ENCODE peak calls at places on chromosomes 6 and 20, in six cellular contexts. C is activated CD8-positive, alpha-beta T cell treated with anti-CD3 and anti-CD28 coated beads for 36 hours; A is mucosa of descending colon; T is fibroblast of mammary gland; L is neural progenitor cell; D is fibroblast of the aortic adventitia. Q is an unnamed sample.

GRCh38 chr6:88702956-88703556 is 260.4 kb downstream of the RNGTT start:
- DNase-seq in C (no peak), A (no peak), T (peak), L (no peak), D (no peak), Q (no peak)

GRCh38 chr20:64203037-64203777 is 39.0 kb downstream of the MYT1 start:
- DNase-seq in C (no peak), A (no peak), T (no peak), L (peak), D (no peak), Q (no peak)

GRCh38 chr20:9214676-9215075 is 145.8 kb downstream of the PLCB4 start:
- DNase-seq in C (no peak), A (no peak), T (peak), L (no peak), D (peak), Q (no peak)

GRCh38 chr20:10239954-10240353 is 21.3 kb downstream of the SNAP25 start:
- DNase-seq in C (no peak), A (peak), T (peak), L (no peak), D (no peak), Q (no peak)

GRCh38 chr6:167672738-167673137 is 154.0 kb upstream of the AFDN start:
- DNase-seq in C (no peak), A (no peak), T (no peak), L (no peak), D (no peak), Q (no peak)

GRCh38 chr6:168746643-168747042 is 305.7 kb downstream of the SMOC2 start:
- DNase-seq in C (no peak), A (no peak), T (no peak), L (no peak), D (peak), Q (no peak)

GRCh38 chr20:39246436-39246835 is 284.3 kb downstream of the DHX35 start:
- DNase-seq in C (no peak), A (no peak), T (no peak), L (no peak), D (no peak), Q (no peak)

GRCh38 chr20:25275813-25276532 is 28.1 kb downstream of the PYGB start:
- DNase-seq in C (no peak), A (no peak), T (no peak), L (no peak), D (no peak), Q (no peak)

GRCh38 chr20:41734506-41734945 is 116.3 kb upstream of the CHD6 start:
- DNase-seq in C (peak), A (peak), T (peak), L (peak), D (peak), Q (peak)

GRCh38 chr6:54992789-54993188 is 146.2 kb downstream of the FAM83B start:
- DNase-seq in C (peak), A (no peak), T (peak), L (peak), D (peak), Q (no peak)

GRCh38 chr6:151803743-151804142 is 3.7 kb upstream of the ESR1 start:
- DNase-seq in C (no peak), A (no peak), T (no peak), L (no peak), D (no peak), Q (no peak)

GRCh38 chr20:59560588-59561227 is 43.6 kb upstream of the PHACTR3 start:
- DNase-seq in C (no peak), A (peak), T (peak), L (peak), D (peak), Q (no peak)

GRCh38 chr6:167839755-167840154 is 13.0 kb downstream of the AFDN start:
- DNase-seq in C (no peak), A (no peak), T (no peak), L (peak), D (no peak), Q (no peak)

GRCh38 chr6:125354649-125355048 is 52.9 kb upstream of the HDDC2 start:
- DNase-seq in C (no peak), A (no peak), T (no peak), L (no peak), D (no peak), Q (no peak)

GRCh38 chr6:45419574-45420082 is 41.9 kb upstream of the SUPT3H start:
- DNase-seq in C (peak), A (peak), T (peak), L (peak), D (no peak), Q (peak)

GRCh38 chr6:114342826-114343781 is at the start of gene HS3ST5:
- DNase-seq in C (peak), A (peak), T (peak), L (peak), D (no peak), Q (peak)

GRCh38 chr6:111646034-111646433 is 40.4 kb upstream of the TRAF3IP2 start:
- DNase-seq in C (no peak), A (no peak), T (no peak), L (no peak), D (no peak), Q (no peak)

GRCh38 chr20:48461351-48461750 is 366.4 kb downstream of the PREX1 start:
- DNase-seq in C (no peak), A (no peak), T (no peak), L (no peak), D (no peak), Q (no peak)

GRCh38 chr6:128465368-128466343 is 54.7 kb downstream of the PTPRK start:
- DNase-seq in C (no peak), A (no peak), T (peak), L (no peak), D (no peak), Q (no peak)

GRCh38 chr6:130298258-130298657 is 67.6 kb upstream of the TMEM200A start:
- DNase-seq in C (no peak), A (no peak), T (no peak), L (no peak), D (no peak), Q (no peak)

GRCh38 chr6:130296854-130297253 is 69.0 kb upstream of the TMEM200A start:
- DNase-seq in C (no peak), A (no peak), T (no peak), L (no peak), D (no peak), Q (no peak)

GRCh38 chr6:130288065-130288464 is 65.3 kb upstream of the SAMD3 start:
- DNase-seq in C (no peak), A (no peak), T (peak), L (no peak), D (peak), Q (no peak)

DNA sequence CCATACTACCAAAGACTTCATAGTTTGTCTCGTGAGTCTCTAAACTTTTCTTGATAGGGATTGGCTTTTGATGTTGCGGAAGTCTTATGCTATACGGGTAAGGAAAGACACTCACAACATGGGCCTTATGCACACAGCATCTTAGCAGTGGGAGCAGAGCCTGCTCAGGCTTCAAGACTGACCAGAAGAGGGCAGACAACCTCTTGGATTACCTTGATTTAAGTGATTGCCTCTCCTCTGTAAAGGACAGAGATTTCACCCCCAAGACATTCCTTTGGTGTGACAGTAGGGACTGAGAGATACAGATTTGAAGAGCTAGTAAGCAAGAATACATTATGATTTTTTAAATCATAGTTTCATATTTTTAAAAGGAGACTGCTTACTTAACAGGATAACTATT is 71.0 kb upstream of the SAMD3 start:
- DNase-seq in C (peak), A (peak), T (peak), L (peak), D (peak), Q (peak)
- TF ChIP-seq CTCF in C (peak), A (peak), T (peak), L (peak), D (peak), Q (peak)

GRCh38 chr20:16292227-16292626 is 281.0 kb downstream of the KIF16B start:
- DNase-seq in C (no peak), A (no peak), T (peak), L (no peak), D (no peak), Q (no peak)
- TF ChIP-seq CTCF in C (no peak), A (no peak), T (no peak), L (no peak), D (no peak), Q (no peak)

DNA sequence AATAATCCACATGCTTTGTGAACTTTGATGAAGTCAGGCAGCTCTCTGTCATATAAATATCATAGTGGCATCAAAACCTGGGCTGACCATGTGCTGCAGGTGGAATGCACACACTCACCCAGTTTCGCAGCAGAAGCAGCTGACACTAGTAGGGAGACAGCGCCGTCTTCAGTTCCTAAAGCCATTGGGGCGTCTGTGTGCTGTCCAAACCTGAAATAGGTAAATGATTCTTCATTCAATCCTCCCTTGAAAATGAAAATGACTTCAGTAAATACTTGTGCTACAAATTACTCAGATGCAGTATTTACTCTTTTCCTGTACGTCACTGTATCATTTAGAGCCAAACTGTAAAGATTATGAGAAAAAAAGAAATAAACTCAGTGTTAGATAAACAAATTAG is 127.5 kb downstream of the EYA4 start:
- DNase-seq in C (no peak), A (no peak), T (no peak), L (peak), D (no peak), Q (no peak)
- TF ChIP-seq CTCF in C (no peak), A (no peak), T (peak), L (no peak), D (no peak), Q (no peak)

GRCh38 chr20:22303523-22303922 is 280.8 kb downstream of the FOXA2 start:
- DNase-seq in C (no peak), A (no peak), T (peak), L (peak), D (no peak), Q (no peak)
- TF ChIP-seq CTCF in C (no peak), A (no peak), T (peak), L (peak), D (peak), Q (no peak)

DNA sequence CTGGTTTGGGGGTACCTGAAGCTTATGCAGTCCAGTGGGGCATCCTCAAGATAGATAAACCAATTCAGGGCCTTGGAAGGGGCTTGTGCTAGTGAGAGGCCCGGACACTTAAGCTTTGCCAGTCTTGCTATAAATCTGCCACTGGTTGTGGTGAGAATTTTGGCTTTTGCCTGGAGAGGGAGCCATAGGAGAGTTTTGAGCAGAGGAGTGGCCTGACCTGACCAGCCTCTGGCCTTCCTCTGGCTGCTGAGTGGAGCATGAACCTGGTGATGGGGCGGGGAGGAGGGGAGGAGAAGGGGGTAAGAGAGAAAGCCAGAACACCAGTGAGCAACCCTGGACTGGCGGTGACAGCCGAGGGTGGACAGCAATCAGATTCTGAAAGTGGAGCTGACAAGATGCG is 7.1 kb downstream of the TMEM74B start:
- DNase-seq in C (no peak), A (no peak), T (peak), L (peak), D (no peak), Q (peak)
- TF ChIP-seq CTCF in C (no peak), A (no peak), T (no peak), L (peak), D (no peak), Q (no peak)

GRCh38 chr6:6590530-6590929 is 2.0 kb downstream of the LY86 start:
- DNase-seq in C (no peak), A (no peak), T (no peak), L (no peak), D (no peak), Q (no peak)
- TF ChIP-seq CTCF in C (no peak), A (no peak), T (no peak), L (no peak), D (no peak), Q (no peak)

Q was measured in nephron progenitor cell.